ENCODE peak calls at places on chromosomes 6 and 20, in six cellular contexts. One of them, this sample, is unnamed.
A peak's percentile ranks its signal among the peaks of the same experiment; 100 is the strongest.

GRCh38 chr20:57751411-57751810 is 41.6 kb upstream of the PMEPA1 start:
- DNase-seq in tibial nerve: no peak
- DNase-seq in astrocyte: no peak
- DNase-seq in stimulated activated CD8-positive, alpha-beta memory T cell treated with anti-CD3 and anti-CD28 coated beads, Interleukin-12 subunit alpha, Interleukin-12 subunit beta, amount 100 ng/mL, for 1 hour: no peak
- DNase-seq in psoas muscle: no peak
- DNase-seq in non-pigmented ciliary epithelial cell: no peak
- DNase-seq in this sample: no peak

GRCh38 chr6:106005013-106005412 is 81.1 kb upstream of the PRDM1 start:
- DNase-seq in tibial nerve: no peak
- DNase-seq in astrocyte: peak; percentile 75
- DNase-seq in stimulated activated CD8-positive, alpha-beta memory T cell treated with anti-CD3 and anti-CD28 coated beads, Interleukin-12 subunit alpha, Interleukin-12 subunit beta, amount 100 ng/mL, for 1 hour: no peak
- DNase-seq in psoas muscle: no peak
- DNase-seq in non-pigmented ciliary epithelial cell: no peak
- DNase-seq in this sample: no peak

GRCh38 chr20:33554914-33555420 is 65.1 kb downstream of the CBFA2T2 start:
- DNase-seq in tibial nerve: no peak
- DNase-seq in astrocyte: peak; percentile 93
- DNase-seq in stimulated activated CD8-positive, alpha-beta memory T cell treated with anti-CD3 and anti-CD28 coated beads, Interleukin-12 subunit alpha, Interleukin-12 subunit beta, amount 100 ng/mL, for 1 hour: peak; percentile 3
- DNase-seq in psoas muscle: no peak
- DNase-seq in non-pigmented ciliary epithelial cell: peak; percentile 91
- DNase-seq in this sample: no peak

GRCh38 chr20:41616228-41616627 is 1.9 kb downstream of the CHD6 start:
- DNase-seq in tibial nerve: no peak
- DNase-seq in astrocyte: no peak
- DNase-seq in stimulated activated CD8-positive, alpha-beta memory T cell treated with anti-CD3 and anti-CD28 coated beads, Interleukin-12 subunit alpha, Interleukin-12 subunit beta, amount 100 ng/mL, for 1 hour: no peak
- DNase-seq in psoas muscle: no peak
- DNase-seq in non-pigmented ciliary epithelial cell: no peak
- DNase-seq in this sample: no peak

GRCh38 chr6:144248470-144249301 is 36.4 kb upstream of the UTRN start:
- DNase-seq in tibial nerve: no peak
- DNase-seq in astrocyte: peak; percentile 88
- DNase-seq in stimulated activated CD8-positive, alpha-beta memory T cell treated with anti-CD3 and anti-CD28 coated beads, Interleukin-12 subunit alpha, Interleukin-12 subunit beta, amount 100 ng/mL, for 1 hour: no peak
- DNase-seq in psoas muscle: no peak
- DNase-seq in non-pigmented ciliary epithelial cell: peak; percentile 28
- DNase-seq in this sample: no peak

GRCh38 chr6:168208854-168209253 is 110.7 kb downstream of the DACT2 start:
- DNase-seq in tibial nerve: no peak
- DNase-seq in astrocyte: no peak
- DNase-seq in stimulated activated CD8-positive, alpha-beta memory T cell treated with anti-CD3 and anti-CD28 coated beads, Interleukin-12 subunit alpha, Interleukin-12 subunit beta, amount 100 ng/mL, for 1 hour: no peak
- DNase-seq in psoas muscle: no peak
- DNase-seq in non-pigmented ciliary epithelial cell: no peak
- DNase-seq in this sample: no peak

GRCh38 chr6:150930816-150931215 is 65.3 kb downstream of the MTHFD1L start:
- DNase-seq in tibial nerve: no peak
- DNase-seq in astrocyte: peak; percentile 90
- DNase-seq in stimulated activated CD8-positive, alpha-beta memory T cell treated with anti-CD3 and anti-CD28 coated beads, Interleukin-12 subunit alpha, Interleukin-12 subunit beta, amount 100 ng/mL, for 1 hour: no peak
- DNase-seq in psoas muscle: no peak
- DNase-seq in non-pigmented ciliary epithelial cell: peak; percentile 73
- DNase-seq in this sample: no peak

GRCh38 chr6:24908555-24908954 is 27.2 kb downstream of the RIPOR2 start:
- DNase-seq in tibial nerve: no peak
- DNase-seq in astrocyte: no peak
- DNase-seq in stimulated activated CD8-positive, alpha-beta memory T cell treated with anti-CD3 and anti-CD28 coated beads, Interleukin-12 subunit alpha, Interleukin-12 subunit beta, amount 100 ng/mL, for 1 hour: no peak
- DNase-seq in psoas muscle: no peak
- DNase-seq in non-pigmented ciliary epithelial cell: no peak
- DNase-seq in this sample: no peak

GRCh38 chr6:55643868-55644267 is 64.9 kb upstream of the HMGCLL1 start:
- DNase-seq in tibial nerve: no peak
- DNase-seq in astrocyte: peak; percentile 22
- DNase-seq in stimulated activated CD8-positive, alpha-beta memory T cell treated with anti-CD3 and anti-CD28 coated beads, Interleukin-12 subunit alpha, Interleukin-12 subunit beta, amount 100 ng/mL, for 1 hour: no peak
- DNase-seq in psoas muscle: no peak
- DNase-seq in non-pigmented ciliary epithelial cell: no peak
- DNase-seq in this sample: no peak

GRCh38 chr20:10483691-10484090 is 48.6 kb downstream of the SLX4IP start:
- DNase-seq in tibial nerve: no peak
- DNase-seq in astrocyte: no peak
- DNase-seq in stimulated activated CD8-positive, alpha-beta memory T cell treated with anti-CD3 and anti-CD28 coated beads, Interleukin-12 subunit alpha, Interleukin-12 subunit beta, amount 100 ng/mL, for 1 hour: no peak
- DNase-seq in psoas muscle: no peak
- DNase-seq in non-pigmented ciliary epithelial cell: no peak
- DNase-seq in this sample: no peak

GRCh38 chr6:39005774-39006173 is 42.8 kb upstream of the GLP1R start:
- DNase-seq in tibial nerve: no peak
- DNase-seq in astrocyte: no peak
- DNase-seq in stimulated activated CD8-positive, alpha-beta memory T cell treated with anti-CD3 and anti-CD28 coated beads, Interleukin-12 subunit alpha, Interleukin-12 subunit beta, amount 100 ng/mL, for 1 hour: no peak
- DNase-seq in psoas muscle: no peak
- DNase-seq in non-pigmented ciliary epithelial cell: no peak
- DNase-seq in this sample: no peak

GRCh38 chr6:163630096-163630495 is 215.6 kb downstream of the QKI start:
- DNase-seq in tibial nerve: no peak
- DNase-seq in astrocyte: no peak
- DNase-seq in stimulated activated CD8-positive, alpha-beta memory T cell treated with anti-CD3 and anti-CD28 coated beads, Interleukin-12 subunit alpha, Interleukin-12 subunit beta, amount 100 ng/mL, for 1 hour: no peak
- DNase-seq in psoas muscle: no peak
- DNase-seq in non-pigmented ciliary epithelial cell: no peak
- DNase-seq in this sample: no peak

GRCh38 chr20:688809-689208 is 13.2 kb upstream of the SCRT2 start:
- DNase-seq in tibial nerve: no peak
- DNase-seq in astrocyte: no peak
- DNase-seq in stimulated activated CD8-positive, alpha-beta memory T cell treated with anti-CD3 and anti-CD28 coated beads, Interleukin-12 subunit alpha, Interleukin-12 subunit beta, amount 100 ng/mL, for 1 hour: no peak
- DNase-seq in psoas muscle: no peak
- DNase-seq in non-pigmented ciliary epithelial cell: no peak
- DNase-seq in this sample: no peak

GRCh38 chr6:161228911-161229591 is 44.8 kb downstream of the AGPAT4 start:
- DNase-seq in tibial nerve: no peak
- DNase-seq in astrocyte: peak; percentile 91
- DNase-seq in stimulated activated CD8-positive, alpha-beta memory T cell treated with anti-CD3 and anti-CD28 coated beads, Interleukin-12 subunit alpha, Interleukin-12 subunit beta, amount 100 ng/mL, for 1 hour: no peak
- DNase-seq in psoas muscle: no peak
- DNase-seq in non-pigmented ciliary epithelial cell: peak; percentile 86
- DNase-seq in this sample: no peak

GRCh38 chr6:111817451-111818146 is 55.7 kb downstream of the FYN start:
- DNase-seq in tibial nerve: no peak
- DNase-seq in astrocyte: no peak
- DNase-seq in stimulated activated CD8-positive, alpha-beta memory T cell treated with anti-CD3 and anti-CD28 coated beads, Interleukin-12 subunit alpha, Interleukin-12 subunit beta, amount 100 ng/mL, for 1 hour: no peak
- DNase-seq in psoas muscle: no peak
- DNase-seq in non-pigmented ciliary epithelial cell: no peak
- DNase-seq in this sample: no peak

GRCh38 chr20:22339091-22339881 is 245.1 kb downstream of the FOXA2 start:
- DNase-seq in tibial nerve: no peak
- DNase-seq in astrocyte: peak; percentile 18
- DNase-seq in stimulated activated CD8-positive, alpha-beta memory T cell treated with anti-CD3 and anti-CD28 coated beads, Interleukin-12 subunit alpha, Interleukin-12 subunit beta, amount 100 ng/mL, for 1 hour: no peak
- DNase-seq in psoas muscle: no peak
- DNase-seq in non-pigmented ciliary epithelial cell: peak; percentile 24
- DNase-seq in this sample: no peak

GRCh38 chr6:168995526-168996100 is 258.0 kb downstream of the THBS2 start:
- DNase-seq in tibial nerve: no peak
- DNase-seq in astrocyte: no peak
- DNase-seq in stimulated activated CD8-positive, alpha-beta memory T cell treated with anti-CD3 and anti-CD28 coated beads, Interleukin-12 subunit alpha, Interleukin-12 subunit beta, amount 100 ng/mL, for 1 hour: no peak
- DNase-seq in psoas muscle: no peak
- DNase-seq in non-pigmented ciliary epithelial cell: no peak
- DNase-seq in this sample: no peak

GRCh38 chr6:8825726-8826125 is 390.4 kb upstream of the SLC35B3 start:
- DNase-seq in tibial nerve: no peak
- DNase-seq in astrocyte: no peak
- DNase-seq in stimulated activated CD8-positive, alpha-beta memory T cell treated with anti-CD3 and anti-CD28 coated beads, Interleukin-12 subunit alpha, Interleukin-12 subunit beta, amount 100 ng/mL, for 1 hour: no peak
- DNase-seq in psoas muscle: no peak
- DNase-seq in non-pigmented ciliary epithelial cell: no peak
- DNase-seq in this sample: no peak

GRCh38 chr20:15900443-15900842 is 672.8 kb downstream of the KIF16B start:
- DNase-seq in tibial nerve: no peak
- DNase-seq in astrocyte: peak; percentile 2
- DNase-seq in stimulated activated CD8-positive, alpha-beta memory T cell treated with anti-CD3 and anti-CD28 coated beads, Interleukin-12 subunit alpha, Interleukin-12 subunit beta, amount 100 ng/mL, for 1 hour: no peak
- DNase-seq in psoas muscle: no peak
- DNase-seq in non-pigmented ciliary epithelial cell: no peak
- DNase-seq in this sample: no peak

GRCh38 chr6:125363360-125364121 is 61.8 kb upstream of the HDDC2 start:
- DNase-seq in tibial nerve: peak; percentile 50
- DNase-seq in astrocyte: peak; percentile 47
- DNase-seq in stimulated activated CD8-positive, alpha-beta memory T cell treated with anti-CD3 and anti-CD28 coated beads, Interleukin-12 subunit alpha, Interleukin-12 subunit beta, amount 100 ng/mL, for 1 hour: no peak
- DNase-seq in psoas muscle: peak; percentile 76
- DNase-seq in non-pigmented ciliary epithelial cell: no peak
- DNase-seq in this sample: no peak

GRCh38 chr6:31180500-31180899 is 10.0 kb upstream of the POU5F1 start:
- DNase-seq in tibial nerve: peak; percentile 70
- DNase-seq in astrocyte: peak; percentile 50
- DNase-seq in stimulated activated CD8-positive, alpha-beta memory T cell treated with anti-CD3 and anti-CD28 coated beads, Interleukin-12 subunit alpha, Interleukin-12 subunit beta, amount 100 ng/mL, for 1 hour: peak; percentile 35
- DNase-seq in psoas muscle: peak; percentile 87
- DNase-seq in non-pigmented ciliary epithelial cell: no peak
- DNase-seq in this sample: peak; percentile 28

GRCh38 chr6:100232791-100233573 is 231.7 kb downstream of the SIM1 start:
- DNase-seq in tibial nerve: no peak
- DNase-seq in astrocyte: no peak
- DNase-seq in stimulated activated CD8-positive, alpha-beta memory T cell treated with anti-CD3 and anti-CD28 coated beads, Interleukin-12 subunit alpha, Interleukin-12 subunit beta, amount 100 ng/mL, for 1 hour: no peak
- DNase-seq in psoas muscle: no peak
- DNase-seq in non-pigmented ciliary epithelial cell: no peak
- DNase-seq in this sample: no peak

GRCh38 chr6:46390153-46390876 is 100.9 kb downstream of the RCAN2 start:
- DNase-seq in tibial nerve: no peak
- DNase-seq in astrocyte: no peak
- DNase-seq in stimulated activated CD8-positive, alpha-beta memory T cell treated with anti-CD3 and anti-CD28 coated beads, Interleukin-12 subunit alpha, Interleukin-12 subunit beta, amount 100 ng/mL, for 1 hour: no peak
- DNase-seq in psoas muscle: no peak
- DNase-seq in non-pigmented ciliary epithelial cell: no peak
- DNase-seq in this sample: no peak

GRCh38 chr6:107957165-107957908 is 671 bp downstream of the SEC63 start:
- DNase-seq in tibial nerve: no peak
- DNase-seq in astrocyte: peak; percentile 66
- DNase-seq in stimulated activated CD8-positive, alpha-beta memory T cell treated with anti-CD3 and anti-CD28 coated beads, Interleukin-12 subunit alpha, Interleukin-12 subunit beta, amount 100 ng/mL, for 1 hour: peak; percentile 33
- DNase-seq in psoas muscle: peak; percentile 64
- DNase-seq in non-pigmented ciliary epithelial cell: no peak
- DNase-seq in this sample: peak; percentile 34

GRCh38 chr20:46641424-46641823 is 9.8 kb downstream of the SLC13A3 start:
- DNase-seq in tibial nerve: no peak
- DNase-seq in astrocyte: no peak
- DNase-seq in stimulated activated CD8-positive, alpha-beta memory T cell treated with anti-CD3 and anti-CD28 coated beads, Interleukin-12 subunit alpha, Interleukin-12 subunit beta, amount 100 ng/mL, for 1 hour: no peak
- DNase-seq in psoas muscle: no peak
- DNase-seq in non-pigmented ciliary epithelial cell: no peak
- DNase-seq in this sample: no peak

GRCh38 chr6:127879685-127880084 is 21.2 kb downstream of the THEMIS start:
- DNase-seq in tibial nerve: no peak
- DNase-seq in astrocyte: peak; percentile 34
- DNase-seq in stimulated activated CD8-positive, alpha-beta memory T cell treated with anti-CD3 and anti-CD28 coated beads, Interleukin-12 subunit alpha, Interleukin-12 subunit beta, amount 100 ng/mL, for 1 hour: no peak
- DNase-seq in psoas muscle: peak; percentile 44
- DNase-seq in non-pigmented ciliary epithelial cell: no peak
- DNase-seq in this sample: no peak

GRCh38 chr6:50840814-50841192 is 22.1 kb downstream of the TFAP2B start:
- DNase-seq in tibial nerve: no peak
- DNase-seq in astrocyte: no peak
- DNase-seq in stimulated activated CD8-positive, alpha-beta memory T cell treated with anti-CD3 and anti-CD28 coated beads, Interleukin-12 subunit alpha, Interleukin-12 subunit beta, amount 100 ng/mL, for 1 hour: no peak
- DNase-seq in psoas muscle: no peak
- DNase-seq in non-pigmented ciliary epithelial cell: no peak
- DNase-seq in this sample: no peak

GRCh38 chr6:25351485-25351884 is 72.3 kb downstream of the CARMIL1 start:
- DNase-seq in tibial nerve: no peak
- DNase-seq in astrocyte: no peak
- DNase-seq in stimulated activated CD8-positive, alpha-beta memory T cell treated with anti-CD3 and anti-CD28 coated beads, Interleukin-12 subunit alpha, Interleukin-12 subunit beta, amount 100 ng/mL, for 1 hour: no peak
- DNase-seq in psoas muscle: no peak
- DNase-seq in non-pigmented ciliary epithelial cell: no peak
- DNase-seq in this sample: no peak

GRCh38 chr6:37209461-37210205 is 39.7 kb downstream of the PIM1 start:
- DNase-seq in tibial nerve: no peak
- DNase-seq in astrocyte: no peak
- DNase-seq in stimulated activated CD8-positive, alpha-beta memory T cell treated with anti-CD3 and anti-CD28 coated beads, Interleukin-12 subunit alpha, Interleukin-12 subunit beta, amount 100 ng/mL, for 1 hour: no peak
- DNase-seq in psoas muscle: no peak
- DNase-seq in non-pigmented ciliary epithelial cell: no peak
- DNase-seq in this sample: no peak

GRCh38 chr20:17624551-17625245 is 54.8 kb downstream of the DSTN start:
- DNase-seq in tibial nerve: peak; percentile 8
- DNase-seq in astrocyte: no peak
- DNase-seq in stimulated activated CD8-positive, alpha-beta memory T cell treated with anti-CD3 and anti-CD28 coated beads, Interleukin-12 subunit alpha, Interleukin-12 subunit beta, amount 100 ng/mL, for 1 hour: no peak
- DNase-seq in psoas muscle: peak; percentile 52
- DNase-seq in non-pigmented ciliary epithelial cell: no peak
- DNase-seq in this sample: peak; percentile 20

GRCh38 chr6:106381871-106382270 is 21.4 kb downstream of the CRYBG1 start:
- DNase-seq in tibial nerve: no peak
- DNase-seq in astrocyte: no peak
- DNase-seq in stimulated activated CD8-positive, alpha-beta memory T cell treated with anti-CD3 and anti-CD28 coated beads, Interleukin-12 subunit alpha, Interleukin-12 subunit beta, amount 100 ng/mL, for 1 hour: no peak
- DNase-seq in psoas muscle: no peak
- DNase-seq in non-pigmented ciliary epithelial cell: no peak
- DNase-seq in this sample: no peak

GRCh38 chr20:60063739-60064138 is 105.5 kb downstream of the CDH26 start:
- DNase-seq in tibial nerve: no peak
- DNase-seq in astrocyte: no peak
- DNase-seq in stimulated activated CD8-positive, alpha-beta memory T cell treated with anti-CD3 and anti-CD28 coated beads, Interleukin-12 subunit alpha, Interleukin-12 subunit beta, amount 100 ng/mL, for 1 hour: no peak
- DNase-seq in psoas muscle: no peak
- DNase-seq in non-pigmented ciliary epithelial cell: no peak
- DNase-seq in this sample: no peak

GRCh38 chr20:911882-912600 is 4.1 kb downstream of the ANGPT4 start:
- DNase-seq in tibial nerve: no peak
- DNase-seq in astrocyte: no peak
- DNase-seq in stimulated activated CD8-positive, alpha-beta memory T cell treated with anti-CD3 and anti-CD28 coated beads, Interleukin-12 subunit alpha, Interleukin-12 subunit beta, amount 100 ng/mL, for 1 hour: no peak
- DNase-seq in psoas muscle: no peak
- DNase-seq in non-pigmented ciliary epithelial cell: no peak
- DNase-seq in this sample: no peak

GRCh38 chr6:2792330-2792729 is 27.1 kb downstream of the WRNIP1 start:
- DNase-seq in tibial nerve: no peak
- DNase-seq in astrocyte: peak; percentile 31
- DNase-seq in stimulated activated CD8-positive, alpha-beta memory T cell treated with anti-CD3 and anti-CD28 coated beads, Interleukin-12 subunit alpha, Interleukin-12 subunit beta, amount 100 ng/mL, for 1 hour: no peak
- DNase-seq in psoas muscle: no peak
- DNase-seq in non-pigmented ciliary epithelial cell: no peak
- DNase-seq in this sample: no peak